ENCODE peak calls at places on chromosome 3, in six cellular contexts. N is neural progenitor cell, B is fibroblast of mammary gland, Q is prostate gland, V is right lobe of liver, K is IMR-90. M is an unnamed sample.
A peak's percentile ranks its signal among the peaks of the same experiment; 100 is the strongest.

GRCh38 chr3:73324203-73325155 is 263.0 kb downstream of the EBLN2 start:
- DNase-seq in K (no peak), N (no peak), Q (no peak), B (peak; percentile 45), V (no peak), M (peak; percentile 2)

GRCh38 chr3:186189492-186189891 is 80.6 kb upstream of the ETV5 start:
- DNase-seq in Q (no peak), V (no peak), K (no peak), B (no peak), N (no peak), M (no peak)

GRCh38 chr3:113516115-113516505 is 1.2 kb upstream of the SPICE1 start:
- DNase-seq in V (no peak), B (no peak), N (peak; percentile 9), Q (peak; percentile 38), K (no peak), M (peak; percentile 26)

GRCh38 chr3:98602078-98602678 is 8.8 kb upstream of the CPOX start:
- DNase-seq in K (peak; percentile 76), Q (peak; percentile 35), B (peak; percentile 75), V (no peak), N (peak; percentile 67), M (peak; percentile 87)

GRCh38 chr3:105715372-105715771 is 153.4 kb downstream of the CBLB start:
- DNase-seq in Q (no peak), N (no peak), B (peak; percentile 84), V (no peak), K (peak; percentile 90), M (peak; percentile 94)

GRCh38 chr3:171125010-171125409 is 98.5 kb upstream of the SLC2A2 start:
- DNase-seq in B (no peak), N (no peak), V (no peak), K (peak; percentile 51), Q (no peak), M (peak; percentile 76)

GRCh38 chr3:58169371-58169770 is 41.4 kb downstream of the DNASE1L3 start:
- DNase-seq in V (no peak), Q (no peak), N (no peak), B (no peak), K (no peak), M (no peak)

GRCh38 chr3:18401298-18401961 is 23.7 kb downstream of the SATB1 start:
- DNase-seq in N (no peak), K (no peak), V (no peak), B (no peak), Q (no peak), M (no peak)

GRCh38 chr3:43246956-43247355 is 39.4 kb upstream of the SNRK start:
- DNase-seq in N (peak; percentile 32), B (no peak), K (no peak), V (no peak), Q (no peak), M (no peak)

GRCh38 chr3:192892981-192893827 is 24.5 kb downstream of the MB21D2 start:
- DNase-seq in B (peak; percentile 91), Q (peak; percentile 10), V (no peak), K (peak; percentile 91), N (peak; percentile 33), M (peak; percentile 98)

GRCh38 chr3:156630081-156630772 is 44.2 kb upstream of the TIPARP start:
- DNase-seq in N (peak; percentile 19), K (peak; percentile 45), Q (peak; percentile 34), V (no peak), B (peak; percentile 32), M (peak; percentile 55)

GRCh38 chr3:40713306-40713705 is 188.5 kb downstream of the ZNF621 start:
- DNase-seq in Q (peak; percentile 46), N (no peak), V (no peak), K (no peak), B (no peak), M (no peak)

GRCh38 chr3:194296832-194297666 is 54.1 kb downstream of the CPN2 start:
- DNase-seq in Q (no peak), N (peak; percentile 98), K (no peak), B (no peak), V (peak; percentile 72), M (peak; percentile 43)

GRCh38 chr3:100001083-100001482 is 113.2 kb downstream of the FILIP1L start:
- DNase-seq in V (no peak), K (no peak), Q (no peak), B (no peak), N (no peak), M (no peak)

GRCh38 chr3:152298393-152299242 is 29.9 kb downstream of the MBNL1 start:
- DNase-seq in B (peak; percentile 100), Q (peak; percentile 56), N (peak; percentile 13), K (peak; percentile 99), V (peak; percentile 69), M (peak; percentile 99)

GRCh38 chr3:38627956-38628355 is 21.5 kb downstream of the SCN5A start:
- DNase-seq in Q (no peak), B (no peak), V (no peak), N (peak; percentile 80), K (no peak), M (peak; percentile 23)

GRCh38 chr3:129123314-129124060 is 1.9 kb upstream of the RAB43 start:
- DNase-seq in B (peak; percentile 21), Q (no peak), K (peak; percentile 50), N (no peak), V (no peak), M (no peak)

GRCh38 chr3:67018105-67018788 is 20.1 kb downstream of the KBTBD8 start:
- DNase-seq in B (peak; percentile 28), Q (no peak), N (no peak), K (no peak), V (no peak), M (peak; percentile 79)

GRCh38 chr3:8278448-8278847 is 223.2 kb upstream of the LMCD1 start:
- DNase-seq in Q (no peak), B (no peak), N (no peak), V (no peak), K (no peak), M (no peak)

GRCh38 chr3:99577160-99577559 is 61.2 kb upstream of the COL8A1 start:
- DNase-seq in B (peak; percentile 28), K (peak; percentile 46), N (no peak), V (no peak), Q (no peak), M (peak; percentile 51)

GRCh38 chr3:105598047-105598796 is 231.5 kb downstream of the ALCAM start:
- DNase-seq in N (no peak), B (peak; percentile 89), Q (no peak), K (peak; percentile 96), V (no peak), M (peak; percentile 98)

GRCh38 chr3:73549071-73549600 is 75.6 kb downstream of the PDZRN3 start:
- DNase-seq in K (no peak), B (no peak), N (no peak), Q (no peak), V (no peak), M (no peak)

DNA sequence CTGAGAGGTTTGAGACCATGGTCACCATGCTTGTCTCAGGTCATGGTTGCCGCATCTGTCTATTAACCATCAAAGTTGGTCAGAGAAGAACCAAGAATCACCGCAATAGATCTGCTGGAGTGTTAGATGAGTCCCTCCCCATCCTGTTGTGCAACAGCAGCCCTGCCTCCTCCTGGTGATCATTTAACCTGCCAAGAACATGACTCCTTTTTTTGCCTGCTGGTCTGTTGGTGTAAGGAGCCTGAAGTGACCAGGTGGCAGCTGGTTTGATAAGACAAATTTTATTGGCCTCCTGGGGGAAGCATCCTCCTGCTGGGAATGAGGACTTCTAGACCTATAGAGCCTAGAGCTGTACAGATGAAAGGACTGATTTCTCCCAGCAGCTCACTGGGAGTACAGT is 43.5 kb upstream of the RAF1 start:
- DNase-seq in K (peak; percentile 37), V (peak; percentile 59), N (no peak), Q (no peak), B (peak; percentile 71), M (peak; percentile 58)
- TF ChIP-seq CTCF in K (no peak), V (no peak), N (no peak), Q (no peak), B (no peak), M (peak; percentile 16)

GRCh38 chr3:132867956-132868355 is 145.7 kb upstream of the NPHP3 start:
- DNase-seq in N (no peak), K (peak; percentile 11), B (peak; percentile 61), Q (no peak), V (no peak), M (peak; percentile 51)
- H3K4me3 ChIP-seq in N (no peak overlapping the region), K (no peak overlapping the region), B (no peak overlapping the region), Q (no peak overlapping the region), V (no peak overlapping the region), M (no peak overlapping the region)

GRCh38 chr3:182245059-182245458 is 533.3 kb downstream of the SOX2 start:
- DNase-seq in B (no peak), Q (no peak), N (no peak), K (no peak), V (no peak), M (no peak)

GRCh38 chr3:182244222-182244971 is 532.7 kb downstream of the SOX2 start:
- DNase-seq in B (no peak), K (no peak), N (no peak), Q (no peak), V (no peak), M (no peak)

GRCh38 chr3:182252802-182253201 is 540.5 kb upstream of the ATP11B start:
- DNase-seq in Q (no peak), K (no peak), B (no peak), N (no peak), V (no peak), M (no peak)

GRCh38 chr3:182246870-182247269 is 535.1 kb downstream of the SOX2 start:
- DNase-seq in K (no peak), B (no peak), V (no peak), Q (no peak), N (no peak), M (no peak)

DNA sequence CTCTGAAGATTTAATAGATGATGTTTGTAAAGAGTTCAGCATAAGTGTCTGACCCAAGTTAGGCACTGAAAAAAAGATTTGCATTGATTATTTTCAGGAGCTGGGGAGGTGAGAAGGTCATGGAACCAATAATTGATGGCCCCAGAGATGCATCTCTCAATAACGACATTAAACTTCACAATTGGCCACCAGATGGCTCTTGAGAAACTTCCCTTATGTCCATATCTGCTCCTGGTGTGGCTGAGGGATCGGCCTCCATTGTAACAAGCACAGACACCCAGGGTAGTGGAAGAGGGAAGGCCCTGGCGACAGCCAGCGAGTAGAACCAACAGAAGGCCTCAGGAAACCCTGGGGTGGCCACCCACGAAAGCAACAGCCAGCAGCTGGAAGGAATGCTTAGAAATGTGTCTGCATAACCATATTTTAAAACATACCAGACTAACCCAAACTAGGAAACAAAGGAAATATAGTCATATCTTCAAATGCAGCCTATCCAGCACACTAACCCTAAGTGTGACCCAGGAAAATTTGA is 536.7 kb downstream of the SOX2 start:
- DNase-seq in V (no peak), Q (no peak), B (no peak), K (no peak), N (no peak), M (no peak)
- TF ChIP-seq CTCF in V (no peak), Q (no peak), B (no peak), K (no peak), N (no peak), M (no peak)

GRCh38 chr3:29978036-29978435 is 628.4 kb upstream of the TGFBR2 start:
- DNase-seq in N (no peak), V (no peak), B (peak; percentile 2), K (no peak), Q (no peak), M (no peak)

GRCh38 chr3:29976871-29977270 is 629.5 kb upstream of the TGFBR2 start:
- DNase-seq in K (no peak), B (no peak), V (no peak), N (no peak), Q (no peak), M (no peak)

GRCh38 chr3:29972594-29972993 is 633.8 kb upstream of the TGFBR2 start:
- DNase-seq in B (peak; percentile 77), Q (no peak), V (no peak), K (peak; percentile 57), N (peak; percentile 54), M (peak; percentile 88)

GRCh38 chr3:29973763-29974162 is 632.6 kb upstream of the TGFBR2 start:
- DNase-seq in B (no peak), K (no peak), N (no peak), V (no peak), Q (no peak), M (no peak)

GRCh38 chr3:29977360-29977759 is 629.0 kb upstream of the TGFBR2 start:
- DNase-seq in B (peak; percentile 21), Q (no peak), N (no peak), V (no peak), K (no peak), M (peak; percentile 19)
- H3K4me3 ChIP-seq in B (no peak overlapping the region), Q (no peak overlapping the region), N (no peak overlapping the region), V (no peak overlapping the region), K (no peak overlapping the region), M (no peak overlapping the region)

M was measured in choroid plexus epithelial cell.